ENCODE peak calls at places on chromosome 13, in eight cellular contexts. R is EL; V is activated CD4-positive, alpha-beta T cell treated with anti-CD3 and anti-CD28 coated beads, Interleukin-2, amount 10 ng/mL, durations not matched to agents 7 days and 5 days; D is cardiac muscle cell; Z is A549; J is astrocyte of the hippocampus; Q is head of caudate nucleus; U is T1000. G is an unnamed sample.

GRCh38 chr13:107866007-107866665 is 349.2 kb downstream of the LIG4 start:
- DNase-seq in R (no peak), V (no peak), D (peak), Z (peak), J (peak), Q (peak), U (peak), G (peak)

GRCh38 chr13:101155920-101156319 is 260.4 kb downstream of the NALCN start:
- DNase-seq in R (no peak), V (no peak), D (no peak), Z (no peak), J (no peak), Q (no peak), U (no peak), G (no peak)

GRCh38 chr13:113005076-113005865 is 36.3 kb downstream of the MCF2L start:
- DNase-seq in R (no peak), V (no peak), D (no peak), Z (no peak), J (no peak), Q (no peak), U (no peak), G (no peak)

GRCh38 chr13:80030491-80030890 is 310.4 kb downstream of the SPRY2 start:
- DNase-seq in R (peak), V (no peak), D (peak), Z (peak), J (peak), Q (no peak), U (peak), G (peak)

GRCh38 chr13:97322740-97323342 is 100.7 kb downstream of the MBNL2 start:
- DNase-seq in R (peak), V (no peak), D (peak), Z (no peak), J (no peak), Q (no peak), U (no peak), G (no peak)

GRCh38 chr13:104491951-104492350 is 1425.7 kb upstream of the SLC10A2 start:
- DNase-seq in R (no peak), V (no peak), D (no peak), Z (no peak), J (no peak), Q (no peak), U (no peak), G (no peak)

GRCh38 chr13:41780736-41781708 is 179.9 kb downstream of the VWA8 start:
- DNase-seq in R (peak), V (no peak), D (peak), Z (peak), J (peak), Q (no peak), U (no peak), G (no peak)

GRCh38 chr13:100138859-100139491 is 50.1 kb downstream of the PCCA start:
- DNase-seq in R (peak), V (no peak), D (no peak), Z (no peak), J (no peak), Q (no peak), U (no peak), G (no peak)

GRCh38 chr13:32636711-32637110 is 50.5 kb downstream of the PDS5B start:
- DNase-seq in R (no peak), V (no peak), D (no peak), Z (no peak), J (no peak), Q (no peak), U (no peak), G (no peak)

GRCh38 chr13:90237852-90238251 is 1109.6 kb upstream of the MIR17HG start:
- DNase-seq in R (no peak), V (no peak), D (no peak), Z (no peak), J (no peak), Q (no peak), U (no peak), G (no peak)

GRCh38 chr13:28494537-28494860 is 429 bp downstream of the FLT1 start:
- DNase-seq in R (no peak), V (no peak), D (no peak), Z (no peak), J (no peak), Q (no peak), U (no peak), G (no peak)

GRCh38 chr13:78958019-78958418 is 299.1 kb upstream of the OBI1 start:
- DNase-seq in R (no peak), V (no peak), D (no peak), Z (no peak), J (no peak), Q (no peak), U (no peak), G (no peak)

GRCh38 chr13:98476538-98476966 is 100.4 kb downstream of the STK24 start:
- DNase-seq in R (peak), V (peak), D (peak), Z (no peak), J (peak), Q (no peak), U (peak), G (peak)

GRCh38 chr13:94343243-94343585 is 136.3 kb downstream of the DCT start:
- DNase-seq in R (no peak), V (no peak), D (no peak), Z (no peak), J (peak), Q (no peak), U (no peak), G (no peak)

GRCh38 chr13:114049626-114050101 is 75.8 kb upstream of the C13orf46 start:
- DNase-seq in R (no peak), V (no peak), D (no peak), Z (no peak), J (no peak), Q (no peak), U (no peak), G (no peak)

GRCh38 chr13:29519921-29520320 is 75.6 kb downstream of the SLC7A1 start:
- DNase-seq in R (no peak), V (no peak), D (no peak), Z (no peak), J (no peak), Q (no peak), U (no peak), G (no peak)

GRCh38 chr13:52749446-52749845 is 9.8 kb upstream of the CNMD start:
- DNase-seq in R (no peak), V (no peak), D (no peak), Z (no peak), J (no peak), Q (no peak), U (no peak), G (no peak)

GRCh38 chr13:95185851-95186250 is 115.4 kb downstream of the ABCC4 start:
- DNase-seq in R (no peak), V (peak), D (peak), Z (no peak), J (no peak), Q (no peak), U (no peak), G (no peak)

GRCh38 chr13:99153219-99153618 is 47.4 kb upstream of the UBAC2 start:
- DNase-seq in R (no peak), V (no peak), D (peak), Z (peak), J (peak), Q (no peak), U (no peak), G (no peak)

G was measured in body of pancreas.